ENCODE peak calls at places on chromosomes 5 and 9, in five cellular contexts. I is CD8-positive, alpha-beta memory T cell; A is T-helper 1 cell; R is NCI-H1105; E is stimulated activated CD8-positive, alpha-beta memory T cell treated with anti-CD3 and anti-CD28 coated beads, Interleukin-15, amount 100 ng/mL, for 1 hour. C is an unnamed sample.

GRCh38 chr9:88535226-88535931 is 401 bp downstream of the NXNL2 start:
- DNase-seq in A (no peak), I (no peak), R (peak), E (no peak), C (no peak)

GRCh38 chr9:18611946-18612345 is 138.0 kb downstream of the ADAMTSL1 start:
- DNase-seq in E (no peak), A (no peak), R (peak), I (no peak), C (no peak)

GRCh38 chr5:143557061-143557818 is 153.8 kb upstream of the NR3C1 start:
- DNase-seq in E (no peak), A (no peak), I (no peak), R (peak), C (no peak)

GRCh38 chr9:69120380-69121154 is 53.5 kb upstream of the TJP2 start:
- DNase-seq in A (no peak), R (peak), E (no peak), I (no peak), C (no peak)

GRCh38 chr9:93598647-93599241 is 22.4 kb downstream of the PHF2 start:
- DNase-seq in R (no peak), I (no peak), E (no peak), A (no peak), C (no peak)

GRCh38 chr5:44626846-44627245 is 181.9 kb upstream of the MRPS30 start:
- DNase-seq in R (no peak), I (no peak), E (no peak), A (no peak), C (no peak)

GRCh38 chr5:39896104-39896503 is 471.3 kb upstream of the DAB2 start:
- DNase-seq in I (no peak), A (no peak), R (no peak), E (no peak), C (no peak)

GRCh38 chr9:124873664-124874063 is 11.7 kb downstream of the ARPC5L start:
- DNase-seq in E (no peak), I (peak), A (no peak), R (no peak), C (peak)

GRCh38 chr5:166068547-166069335 is 2222.7 kb upstream of the WWC1 start:
- DNase-seq in I (no peak), E (no peak), A (no peak), R (no peak), C (no peak)

GRCh38 chr9:18146329-18146728 is 327.6 kb upstream of the ADAMTSL1 start:
- DNase-seq in I (no peak), E (no peak), R (no peak), A (no peak), C (no peak)

GRCh38 chr9:78940121-78940855 is 631.5 kb upstream of the TLE4 start:
- DNase-seq in I (no peak), A (no peak), E (no peak), R (no peak), C (no peak)

GRCh38 chr9:81633952-81634421 is 55.4 kb downstream of the TLE1 start:
- DNase-seq in I (no peak), A (no peak), E (no peak), R (no peak), C (no peak)

GRCh38 chr9:14561929-14562386 is 131.3 kb downstream of the ZDHHC21 start:
- DNase-seq in I (no peak), A (no peak), E (no peak), R (no peak), C (no peak)

GRCh38 chr5:172446336-172447051 is 7.8 kb downstream of the SH3PXD2B start:
- DNase-seq in I (no peak), A (no peak), E (no peak), R (no peak), C (no peak)

GRCh38 chr5:107100121-107100520 is 570.6 kb downstream of the EFNA5 start:
- DNase-seq in R (no peak), E (no peak), A (no peak), I (no peak), C (no peak)

GRCh38 chr5:10987291-10987806 is 226.3 kb upstream of the DAP start:
- DNase-seq in A (no peak), R (no peak), E (no peak), I (no peak), C (no peak)

GRCh38 chr5:6747103-6747502 is 33.9 kb downstream of the TENT4A start:
- DNase-seq in I (no peak), A (no peak), R (no peak), E (no peak), C (no peak)

GRCh38 chr5:142386151-142387021 is 61.6 kb upstream of the SPRY4 start:
- DNase-seq in R (no peak), I (no peak), E (no peak), A (no peak), C (no peak)

GRCh38 chr9:1938135-1938534 is 77.0 kb upstream of the SMARCA2 start:
- DNase-seq in R (no peak), A (no peak), I (no peak), E (no peak), C (no peak)

GRCh38 chr5:893137-893506 is 438 bp downstream of the TRIP13 start:
- DNase-seq in A (no peak), R (no peak), I (no peak), E (no peak), C (no peak)

GRCh38 chr5:106121972-106122605 is 1548.6 kb downstream of the EFNA5 start:
- DNase-seq in A (no peak), I (no peak), E (no peak), R (no peak), C (no peak)

GRCh38 chr9:125540497-125540896 is 166.5 kb downstream of the MAPKAP1 start:
- DNase-seq in E (no peak), I (no peak), A (no peak), R (no peak), C (no peak)

GRCh38 chr5:6745706-6746217 is 32.5 kb downstream of the TENT4A start:
- DNase-seq in A (no peak), E (no peak), I (peak), R (peak), C (no peak)

GRCh38 chr5:87435144-87435694 is 22.5 kb upstream of the CCNH start:
- DNase-seq in A (no peak), R (no peak), I (no peak), E (no peak), C (no peak)

GRCh38 chr5:59193616-59194319 is 610.9 kb downstream of the RAB3C start:
- DNase-seq in E (no peak), I (no peak), A (no peak), R (no peak), C (no peak)

GRCh38 chr5:43042176-43042625 is 2.1 kb upstream of the ANXA2R start:
- DNase-seq in R (peak), I (peak), E (peak), A (peak), C (peak)

GRCh38 chr9:82605657-82606031 is 457.3 kb downstream of the RASEF start:
- DNase-seq in E (no peak), I (no peak), R (no peak), A (no peak), C (no peak)

GRCh38 chr9:71218774-71219173 is 97.4 kb upstream of the TRPM3 start:
- DNase-seq in A (no peak), I (no peak), R (no peak), E (no peak), C (no peak)

GRCh38 chr9:77899679-77900354 is 131.8 kb downstream of the GNAQ start:
- DNase-seq in E (no peak), A (no peak), I (no peak), R (no peak), C (no peak)

GRCh38 chr5:42581845-42582244 is 158.6 kb downstream of the GHR start:
- DNase-seq in I (no peak), E (no peak), R (no peak), A (no peak), C (no peak)

GRCh38 chr5:154164182-154164581 is 26.4 kb upstream of the GALNT10 start:
- DNase-seq in A (no peak), E (no peak), I (no peak), R (peak), C (no peak)

GRCh38 chr9:4148215-4148561 is 151.7 kb downstream of the GLIS3 start:
- DNase-seq in E (no peak), R (no peak), I (no peak), A (no peak), C (no peak)

GRCh38 chr5:149636861-149637246 is 55.6 kb downstream of the ARHGEF37 start:
- DNase-seq in A (peak), E (no peak), R (peak), I (peak), C (peak)

GRCh38 chr9:21674894-21675293 is 127.5 kb upstream of the MTAP start:
- DNase-seq in E (no peak), A (no peak), R (no peak), I (no peak), C (no peak)

GRCh38 chr5:7872517-7873149 is 3.7 kb downstream of the MTRR start:
- DNase-seq in R (no peak), E (no peak), A (no peak), I (no peak), C (no peak)

GRCh38 chr9:64773491-64773931 is 511.5 kb downstream of the FOXD4L5 start:
- DNase-seq in A (no peak), R (no peak), I (no peak), E (no peak), C (peak)

GRCh38 chr5:1642621-1643061 is 118.9 kb upstream of the LPCAT1 start:
- DNase-seq in A (no peak), R (no peak), I (no peak), E (no peak), C (no peak)

GRCh38 chr5:8474569-8474930 is 605.6 kb downstream of the MTRR start:
- DNase-seq in R (no peak), I (no peak), A (no peak), E (no peak), C (no peak)